ENCODE peak calls at places on chromosome 16, in nine cellular contexts. T, N, B, V, M, H, Q, E and A are unnamed samples.

GRCh38 chr16:867421-868385 is 67.2 kb upstream of the GNG13 start:
- DNase-seq in T (no peak), N (no peak), B (no peak), V (no peak), M (no peak), H (no peak), Q (peak; percentile 42), E (no peak), A (no peak)

GRCh38 chr16:82630688-82631087 is 3.9 kb downstream of the CDH13 start:
- DNase-seq in T (no peak), N (no peak), B (no peak), V (no peak), M (no peak), H (peak; percentile 51), Q (no peak), E (no peak), A (no peak)

GRCh38 chr16:56547120-56547948 is 17.5 kb upstream of the MT4 start:
- DNase-seq in T (peak; percentile 39), N (no peak), B (peak; percentile 18), V (no peak), M (peak; percentile 30), H (peak; percentile 49), Q (no peak), E (peak; percentile 82), A (peak; percentile 10)

GRCh38 chr16:27690604-27691003 is 140.7 kb downstream of the KATNIP start:
- DNase-seq in T (peak; percentile 35), N (peak; percentile 5), B (no peak), V (no peak), M (peak; percentile 30), H (peak; percentile 54), Q (no peak), E (peak; percentile 25), A (peak; percentile 30)

GRCh38 chr16:67158637-67159600 is 790 bp downstream of the TRADD start:
- DNase-seq in T (no peak), N (no peak), B (no peak), V (no peak), M (no peak), H (peak; percentile 34), Q (peak; percentile 73), E (peak; percentile 51), A (peak; percentile 56)

GRCh38 chr16:69243479-69243878 is 56.5 kb downstream of the SNTB2 start:
- DNase-seq in T (no peak), N (no peak), B (no peak), V (no peak), M (peak; percentile 12), H (peak; percentile 42), Q (no peak), E (no peak), A (no peak)

GRCh38 chr16:8173111-8173644 is 417.1 kb downstream of the TMEM114 start:
- DNase-seq in T (peak; percentile 75), N (peak; percentile 68), B (no peak), V (peak; percentile 30), M (peak; percentile 35), H (peak; percentile 26), Q (peak; percentile 68), E (peak; percentile 70), A (peak; percentile 91)

GRCh38 chr16:73572135-73572534 is 524.2 kb upstream of the ZFHX3 start:
- DNase-seq in T (no peak), N (no peak), B (no peak), V (no peak), M (no peak), H (no peak), Q (peak; percentile 77), E (no peak), A (peak; percentile 41)

GRCh38 chr16:802914-803750 is 2.6 kb upstream of the GNG13 start:
- DNase-seq in T (no peak), N (no peak), B (no peak), V (no peak), M (no peak), H (no peak), Q (no peak), E (no peak), A (no peak)

GRCh38 chr16:86306811-86307517 is 203.4 kb upstream of the FOXF1 start:
- DNase-seq in T (no peak), N (no peak), B (no peak), V (no peak), M (peak; percentile 37), H (peak; percentile 92), Q (no peak), E (no peak), A (no peak)

GRCh38 chr16:82024883-82025282 is 10.2 kb upstream of the HSD17B2 start:
- DNase-seq in T (no peak), N (no peak), B (no peak), V (no peak), M (no peak), H (no peak), Q (no peak), E (no peak), A (no peak)

GRCh38 chr16:13982446-13982845 is 62.5 kb downstream of the ERCC4 start:
- DNase-seq in T (no peak), N (no peak), B (no peak), V (no peak), M (no peak), H (peak; percentile 50), Q (no peak), E (no peak), A (no peak)

GRCh38 chr16:23286131-23286532 is 16.0 kb upstream of the SCNN1B start:
- DNase-seq in T (no peak), N (no peak), B (peak; percentile 84), V (no peak), M (peak; percentile 29), H (no peak), Q (no peak), E (no peak), A (no peak)

GRCh38 chr16:27216297-27216885 is 13.1 kb downstream of the KDM8 start:
- DNase-seq in T (no peak), N (no peak), B (no peak), V (no peak), M (no peak), H (no peak), Q (peak; percentile 34), E (no peak), A (no peak)

GRCh38 chr16:56625140-56625942 is at the start of gene MT1E:
- DNase-seq in T (no peak), N (peak; percentile 60), B (no peak), V (peak; percentile 65), M (peak; percentile 91), H (peak; percentile 88), Q (peak; percentile 89), E (peak; percentile 93), A (peak; percentile 82)